ENCODE peak calls at places on chromosomes 11 and 22, in ten cellular contexts. R, Z, J, P, B, E, C, D, G and K are unnamed samples. For H3K36me3, the result is how much of the 10 kb centered on the place peaks cover.

GRCh38 chr22:41619979-41620645 is 731 bp downstream of the DESI1 start:
- DNase-seq in R (peak), Z (peak), J (peak), P (peak), B (peak), E (peak), C (no peak), D (peak), G (peak), K (no peak)

GRCh38 chr22:41021655-41022454 is 70.5 kb upstream of the EP300 start:
- DNase-seq in R (peak), Z (peak), J (peak), P (peak), B (peak), E (peak), C (peak), D (peak), G (peak), K (no peak)

GRCh38 chr11:123407124-123407995 is 22.7 kb upstream of the GRAMD1B start:
- DNase-seq in R (no peak), Z (peak), J (peak), P (peak), B (no peak), E (peak), C (peak), D (peak), G (peak), K (no peak)

GRCh38 chr22:36985490-36985889 is 33.8 kb downstream of the TST start:
- DNase-seq in R (no peak), Z (no peak), J (no peak), P (no peak), B (no peak), E (no peak), C (no peak), D (no peak), G (no peak), K (no peak)

GRCh38 chr22:44211946-44212930 is 31.5 kb downstream of the PARVG start:
- DNase-seq in R (no peak), Z (no peak), J (no peak), P (no peak), B (peak), E (peak), C (peak), D (no peak), G (no peak), K (no peak)

GRCh38 chr11:18050853-18051252 is 4.8 kb upstream of the TPH1 start:
- DNase-seq in R (no peak), Z (no peak), J (no peak), P (no peak), B (no peak), E (no peak), C (no peak), D (no peak), G (no peak), K (no peak)

GRCh38 chr22:40498454-40499186 is 128.2 kb downstream of the SGSM3 start:
- DNase-seq in R (no peak), Z (no peak), J (no peak), P (no peak), B (no peak), E (no peak), C (peak), D (no peak), G (peak), K (no peak)

GRCh38 chr11:10674991-10675440 is 18.5 kb downstream of the IRAG1 start:
- DNase-seq in R (no peak), Z (no peak), J (peak), P (no peak), B (peak), E (no peak), C (no peak), D (no peak), G (no peak), K (peak)

GRCh38 chr11:115409691-115410220 is 94.5 kb downstream of the CADM1 start:
- DNase-seq in R (no peak), Z (peak), J (no peak), P (no peak), B (no peak), E (no peak), C (peak), D (no peak), G (no peak), K (no peak)

GRCh38 chr22:39994566-39995345 is at the start of gene FAM83F:
- DNase-seq in R (peak), Z (peak), J (no peak), P (no peak), B (no peak), E (no peak), C (no peak), D (peak), G (peak), K (no peak)

GRCh38 chr11:112632866-112633505 is 328.2 kb upstream of the NCAM1 start:
- DNase-seq in R (no peak), Z (no peak), J (no peak), P (no peak), B (no peak), E (no peak), C (no peak), D (no peak), G (no peak), K (no peak)

GRCh38 chr22:46500201-46500600 is 37.2 kb downstream of the CELSR1 start:
- DNase-seq in R (no peak), Z (no peak), J (no peak), P (no peak), B (no peak), E (no peak), C (no peak), D (no peak), G (no peak), K (no peak)

GRCh38 chr11:130407978-130408377 is 20.4 kb downstream of the ADAMTS8 start:
- DNase-seq in R (no peak), Z (no peak), J (no peak), P (peak), B (peak), E (no peak), C (peak), D (peak), G (peak), K (peak)

GRCh38 chr22:26536056-26536761 is 23.9 kb upstream of the TFIP11 start:
- DNase-seq in R (no peak), Z (no peak), J (no peak), P (no peak), B (no peak), E (no peak), C (no peak), D (no peak), G (peak), K (no peak)

GRCh38 chr11:111776398-111777093 is 10.4 kb upstream of the PPP2R1B start:
- DNase-seq in R (no peak), Z (no peak), J (no peak), P (no peak), B (no peak), E (no peak), C (no peak), D (no peak), G (no peak), K (no peak)

GRCh38 chr11:14500181-14500651 is 605 bp upstream of the COPB1 start:
- DNase-seq in R (peak), Z (peak), J (peak), P (peak), B (no peak), E (no peak), C (peak), D (peak), G (peak), K (no peak)

GRCh38 chr11:116062129-116062525 is 557.9 kb upstream of the CADM1 start:
- DNase-seq in R (no peak), Z (no peak), J (no peak), P (no peak), B (no peak), E (no peak), C (no peak), D (no peak), G (no peak), K (no peak)

GRCh38 chr11:57514538-57515331 is 767 bp downstream of the SLC43A1 start:
- DNase-seq in R (peak), Z (peak), J (peak), P (peak), B (peak), E (no peak), C (peak), D (peak), G (no peak), K (no peak)

GRCh38 chr22:22196018-22196533 is 48.5 kb upstream of the VPREB1 start:
- DNase-seq in R (no peak), Z (no peak), J (no peak), P (no peak), B (no peak), E (no peak), C (no peak), D (peak), G (no peak), K (no peak)

GRCh38 chr11:6926208-6927029 is at the start of gene ZNF215:
- DNase-seq in R (peak), Z (peak), J (peak), P (peak), B (peak), E (peak), C (peak), D (peak), G (peak), K (peak)

GRCh38 chr11:9219115-9219514 is 46.0 kb downstream of the DENND5A start:
- DNase-seq in R (no peak), Z (no peak), J (no peak), P (no peak), B (no peak), E (no peak), C (peak), D (no peak), G (no peak), K (no peak)

GRCh38 chr22:24801906-24802504 is 4.0 kb upstream of the SGSM1 start:
- DNase-seq in R (no peak), Z (no peak), J (no peak), P (no peak), B (no peak), E (no peak), C (no peak), D (no peak), G (no peak), K (no peak)

GRCh38 chr11:75811485-75811884 is 3.5 kb upstream of the UVRAG start:
- DNase-seq in R (no peak), Z (no peak), J (no peak), P (no peak), B (no peak), E (no peak), C (no peak), D (no peak), G (no peak), K (no peak)

GRCh38 chr22:31029276-31029675 is 51.8 kb upstream of the SMTN start:
- DNase-seq in R (no peak), Z (no peak), J (no peak), P (no peak), B (no peak), E (no peak), C (no peak), D (no peak), G (no peak), K (no peak)

GRCh38 chr22:36569999-36570398 is 41.0 kb upstream of the EIF3D start:
- DNase-seq in R (no peak), Z (no peak), J (no peak), P (no peak), B (no peak), E (peak), C (peak), D (no peak), G (peak), K (no peak)

GRCh38 chr22:45777852-45778172 is 106.2 kb downstream of the ATXN10 start:
- DNase-seq in R (no peak), Z (no peak), J (no peak), P (no peak), B (no peak), E (no peak), C (no peak), D (no peak), G (no peak), K (no peak)

GRCh38 chr11:61787928-61788491 is 4.4 kb downstream of the TMEM258 start:
- DNase-seq in R (no peak), Z (peak), J (no peak), P (peak), B (no peak), E (peak), C (peak), D (peak), G (peak), K (no peak)

GRCh38 chr22:19713650-19714319 is 518 bp upstream of the SEPTIN5 start:
- DNase-seq in R (peak), Z (no peak), J (no peak), P (no peak), B (no peak), E (peak), C (no peak), D (no peak), G (no peak), K (no peak)

GRCh38 chr11:117618956-117619355 is 178.1 kb downstream of the DSCAML1 start:
- DNase-seq in R (no peak), Z (no peak), J (no peak), P (no peak), B (peak), E (peak), C (no peak), D (no peak), G (no peak), K (no peak)

GRCh38 chr22:38186429-38186828 is 4.8 kb upstream of the PLA2G6 start:
- DNase-seq in R (no peak), Z (no peak), J (no peak), P (no peak), B (no peak), E (no peak), C (no peak), D (no peak), G (no peak), K (no peak)

GRCh38 chr11:100752371-100753073 is 65.4 kb downstream of the ARHGAP42 start:
- DNase-seq in R (no peak), Z (peak), J (no peak), P (no peak), B (no peak), E (no peak), C (no peak), D (no peak), G (peak), K (no peak)

GRCh38 chr22:24706050-24706449 is 68.5 kb downstream of the PIWIL3 start:
- DNase-seq in R (no peak), Z (no peak), J (no peak), P (no peak), B (no peak), E (peak), C (no peak), D (no peak), G (no peak), K (no peak)

GRCh38 chr11:44192015-44192380 is 96.5 kb downstream of the EXT2 start:
- DNase-seq in R (no peak), Z (no peak), J (no peak), P (no peak), B (no peak), E (no peak), C (no peak), D (no peak), G (peak), K (no peak)

GRCh38 chr11:57094206-57094940 is 87.4 kb upstream of the LRRC55 start:
- DNase-seq in R (no peak), Z (no peak), J (no peak), P (no peak), B (no peak), E (no peak), C (peak), D (no peak), G (peak), K (no peak)

GRCh38 chr11:28838741-28839140 is 730.6 kb downstream of the METTL15 start:
- DNase-seq in R (no peak), Z (no peak), J (no peak), P (peak), B (no peak), E (no peak), C (peak), D (no peak), G (no peak), K (no peak)

GRCh38 chr11:62752177-62752785 is 1.7 kb downstream of the ZBTB3 start:
- DNase-seq in R (no peak), Z (no peak), J (no peak), P (no peak), B (no peak), E (no peak), C (no peak), D (no peak), G (no peak), K (no peak)

GRCh38 chr11:2547806-2548205 is 103.0 kb downstream of the KCNQ1 start:
- DNase-seq in R (no peak), Z (no peak), J (no peak), P (no peak), B (peak), E (no peak), C (no peak), D (peak), G (no peak), K (no peak)

GRCh38 chr22:32413715-32414114 is 1.7 kb upstream of the RTCB start:
- DNase-seq in R (no peak), Z (no peak), J (no peak), P (no peak), B (no peak), E (no peak), C (peak), D (no peak), G (peak), K (no peak)
- TF ChIP-seq CTCF in R (no peak), Z (no peak), J (no peak), P (peak), B (no peak), E (peak), C (peak), D (peak), G (peak), K (no peak)

DNA sequence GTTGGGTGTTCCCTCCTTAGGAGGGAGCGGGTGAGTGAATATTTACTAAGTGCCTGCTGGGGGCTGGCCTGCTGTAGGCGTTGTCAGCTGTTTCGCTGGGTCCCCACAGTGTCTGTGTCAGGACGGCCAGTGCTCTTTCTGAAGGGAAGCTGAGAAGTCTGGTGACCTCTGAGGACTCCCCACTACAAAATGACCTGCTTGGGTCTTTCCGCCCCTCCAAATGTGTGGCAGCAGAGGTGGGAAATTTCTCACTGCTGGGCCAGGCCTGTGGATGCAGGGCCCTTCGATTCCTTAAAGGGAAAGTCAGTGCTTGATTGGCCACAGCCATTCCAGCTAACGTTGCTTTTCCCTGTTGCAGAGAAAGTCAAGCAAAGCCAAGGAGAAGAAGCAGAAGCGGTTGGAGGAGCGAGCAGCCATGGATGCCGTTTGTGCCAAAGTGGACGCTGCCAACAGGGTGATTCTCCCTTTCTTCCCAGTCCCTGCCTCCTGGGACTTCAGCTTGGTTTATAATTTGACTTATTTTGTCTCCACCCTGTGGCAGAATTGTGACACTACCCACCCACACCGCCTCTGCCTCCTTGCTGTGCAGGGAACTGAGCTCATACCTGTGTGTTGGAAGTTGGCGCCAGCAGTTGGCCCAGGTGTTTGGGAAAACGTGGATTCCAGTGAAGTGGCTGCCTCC is 6.8 kb downstream of the NAA40 start:
- DNase-seq in R (no peak), Z (peak), J (peak), P (peak), B (peak), E (peak), C (peak), D (peak), G (peak), K (peak)
- H3K36me3 ChIP-seq in R (under half), Z (under half), J (under half), P (under half), B (under half), E (half or more), C (under half), D (under half), G (under half), K (under half)

DNA sequence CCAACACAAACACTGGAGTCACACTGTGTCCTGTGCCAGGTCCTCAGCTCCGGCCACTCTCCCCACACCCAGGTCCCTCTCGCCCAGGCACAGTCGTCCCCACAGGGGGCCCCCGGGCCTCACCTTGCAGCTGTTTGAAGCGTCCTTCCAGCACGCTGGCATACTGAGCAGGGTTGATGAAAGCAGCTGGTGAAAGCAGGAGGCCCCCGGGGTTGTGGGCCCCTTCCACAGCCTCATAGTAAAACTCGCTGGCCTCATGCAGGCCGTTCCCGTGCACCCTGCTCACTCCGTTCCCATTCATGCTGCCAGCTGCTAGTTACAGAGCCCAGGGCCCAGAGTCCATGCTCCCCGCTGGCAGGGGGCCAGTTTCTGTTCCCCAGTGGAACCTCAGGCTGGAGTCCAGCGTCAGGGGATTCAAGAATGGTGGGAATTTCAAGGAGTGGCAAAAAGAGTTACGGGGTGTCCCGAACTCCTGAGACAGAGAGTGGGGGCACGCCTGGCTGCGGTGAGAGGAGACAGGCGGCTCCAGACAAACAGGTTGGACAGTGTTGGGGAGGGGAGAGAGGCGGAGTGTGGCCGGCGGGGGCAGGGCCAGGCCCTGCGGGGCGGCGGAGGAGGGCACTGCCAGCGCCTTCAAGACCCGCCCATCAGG is 10.6 kb downstream of the SPTBN2 start:
- DNase-seq in R (no peak), Z (peak), J (no peak), P (no peak), B (no peak), E (no peak), C (no peak), D (peak), G (peak), K (no peak)
- TF ChIP-seq CTCF in R (no peak), Z (peak), J (no peak), P (no peak), B (no peak), E (no peak), C (no peak), D (peak), G (no peak), K (no peak)

DNA sequence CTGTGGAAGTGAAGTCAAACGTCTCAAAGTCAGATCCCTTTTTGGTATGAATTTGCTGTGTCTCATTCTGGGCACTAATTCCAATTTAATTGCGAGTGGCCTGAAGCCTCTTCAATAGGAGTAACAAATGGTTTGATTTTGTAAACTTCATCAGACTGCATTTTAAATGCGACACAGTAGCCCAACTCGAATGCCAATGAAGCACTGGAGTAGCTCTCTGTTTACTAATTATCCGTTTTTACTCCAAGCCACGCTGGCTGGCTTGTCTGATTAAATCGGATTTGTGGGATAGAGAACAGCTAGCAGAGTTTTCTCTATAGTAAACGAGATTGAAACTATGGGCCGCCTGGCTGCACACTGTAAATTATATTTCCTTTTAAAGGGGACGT is 67.1 kb upstream of the NNMT start:
- DNase-seq in R (no peak), Z (no peak), J (no peak), P (peak), B (no peak), E (peak), C (no peak), D (no peak), G (no peak), K (no peak)
- H3K36me3 ChIP-seq in R (under half), Z (under half), J (under half), P (under half), B (under half), E (under half), C (under half), D (under half), G (under half), K (under half)

GRCh38 chr11:30617762-30618161 is 31.6 kb upstream of the MPPED2 start:
- DNase-seq in R (no peak), Z (no peak), J (no peak), P (no peak), B (no peak), E (no peak), C (no peak), D (no peak), G (no peak), K (no peak)
- TF ChIP-seq CTCF in R (no peak), Z (no peak), J (no peak), P (no peak), B (no peak), E (no peak), C (no peak), D (no peak), G (peak), K (no peak)